ENCODE peak calls at places on chromosome 3, in four cellular contexts. B is trophoblast cell, V is fibroblast of lung, W is neural progenitor cell. L is an unnamed sample.

GRCh38 chr3:49734752-49735151 is 11.0 kb upstream of the GMPPB start:
- DNase-seq in W (no peak), V (no peak), B (no peak), L (no peak)

GRCh38 chr3:129045675-129046036 is 14.9 kb upstream of the GP9 start:
- DNase-seq in V (no peak), B (peak), W (no peak), L (no peak)

GRCh38 chr3:156535162-156535627 is 19.7 kb downstream of the SSR3 start:
- DNase-seq in W (no peak), V (peak), B (peak), L (no peak)

GRCh38 chr3:78086150-78086549 is 1046.3 kb downstream of the ROBO2 start:
- DNase-seq in B (peak), V (no peak), W (no peak), L (no peak)

GRCh38 chr3:110376119-110376518 is 695.5 kb upstream of the NECTIN3 start:
- DNase-seq in W (no peak), B (no peak), V (no peak), L (no peak)

GRCh38 chr3:194840661-194841514 is 155.2 kb downstream of the FAM43A start:
- DNase-seq in W (no peak), V (peak), B (peak), L (no peak)

GRCh38 chr3:179558742-179559364 is 3.9 kb upstream of the ACTL6A start:
- DNase-seq in W (peak), B (peak), V (peak), L (peak)

GRCh38 chr3:48690846-48691458 is 5.2 kb upstream of the NCKIPSD start:
- DNase-seq in W (no peak), B (no peak), V (no peak), L (no peak)

GRCh38 chr3:127598841-127599570 is 795 bp downstream of the MCM2 start:
- DNase-seq in V (no peak), B (peak), W (no peak), L (no peak)

GRCh38 chr3:158953131-158953530 is 151.3 kb downstream of the MFSD1 start:
- DNase-seq in V (no peak), B (no peak), W (no peak), L (no peak)

GRCh38 chr3:128471720-128472119 is 5.0 kb upstream of the DNAJB8 start:
- DNase-seq in B (no peak), W (no peak), V (no peak), L (no peak)

GRCh38 chr3:127488141-127488672 is 102.3 kb downstream of the TPRA1 start:
- DNase-seq in V (no peak), W (no peak), B (no peak), L (no peak)

GRCh38 chr3:8503871-8504610 is 2.4 kb downstream of the LMCD1 start:
- DNase-seq in B (no peak), V (peak), W (no peak), L (no peak)

GRCh38 chr3:158471639-158472294 is 99.2 kb upstream of the MLF1 start:
- DNase-seq in V (peak), W (no peak), B (no peak), L (no peak)

GRCh38 chr3:36969540-36970432 is 23.1 kb downstream of the EPM2AIP1 start:
- DNase-seq in B (peak), W (peak), V (peak), L (peak)

GRCh38 chr3:66372681-66373350 is 128.0 kb downstream of the LRIG1 start:
- DNase-seq in B (peak), W (peak), V (no peak), L (no peak)

GRCh38 chr3:129888739-129889138 is 4.8 kb downstream of the TMCC1 start:
- DNase-seq in V (peak), B (peak), W (no peak), L (no peak)

GRCh38 chr3:197949191-197949766 is 711 bp upstream of the RPL35A start:
- DNase-seq in W (no peak), V (no peak), B (no peak), L (no peak)

GRCh38 chr3:78256123-78256522 is 1216.2 kb downstream of the ROBO2 start:
- DNase-seq in B (no peak), W (no peak), V (no peak), L (no peak)

GRCh38 chr3:77045686-77046085 is 5.8 kb downstream of the ROBO2 start:
- DNase-seq in B (no peak), V (no peak), W (no peak), L (no peak)

GRCh38 chr3:66400381-66401156 is 100.3 kb downstream of the LRIG1 start:
- DNase-seq in W (peak), V (peak), B (no peak), L (peak)

GRCh38 chr3:155065537-155065936 is 14.6 kb upstream of the MME start:
- DNase-seq in B (peak), W (no peak), V (peak), L (no peak)

GRCh38 chr3:66854752-66855151 is 143.4 kb upstream of the KBTBD8 start:
- DNase-seq in W (peak), V (no peak), B (no peak), L (no peak)

DNA sequence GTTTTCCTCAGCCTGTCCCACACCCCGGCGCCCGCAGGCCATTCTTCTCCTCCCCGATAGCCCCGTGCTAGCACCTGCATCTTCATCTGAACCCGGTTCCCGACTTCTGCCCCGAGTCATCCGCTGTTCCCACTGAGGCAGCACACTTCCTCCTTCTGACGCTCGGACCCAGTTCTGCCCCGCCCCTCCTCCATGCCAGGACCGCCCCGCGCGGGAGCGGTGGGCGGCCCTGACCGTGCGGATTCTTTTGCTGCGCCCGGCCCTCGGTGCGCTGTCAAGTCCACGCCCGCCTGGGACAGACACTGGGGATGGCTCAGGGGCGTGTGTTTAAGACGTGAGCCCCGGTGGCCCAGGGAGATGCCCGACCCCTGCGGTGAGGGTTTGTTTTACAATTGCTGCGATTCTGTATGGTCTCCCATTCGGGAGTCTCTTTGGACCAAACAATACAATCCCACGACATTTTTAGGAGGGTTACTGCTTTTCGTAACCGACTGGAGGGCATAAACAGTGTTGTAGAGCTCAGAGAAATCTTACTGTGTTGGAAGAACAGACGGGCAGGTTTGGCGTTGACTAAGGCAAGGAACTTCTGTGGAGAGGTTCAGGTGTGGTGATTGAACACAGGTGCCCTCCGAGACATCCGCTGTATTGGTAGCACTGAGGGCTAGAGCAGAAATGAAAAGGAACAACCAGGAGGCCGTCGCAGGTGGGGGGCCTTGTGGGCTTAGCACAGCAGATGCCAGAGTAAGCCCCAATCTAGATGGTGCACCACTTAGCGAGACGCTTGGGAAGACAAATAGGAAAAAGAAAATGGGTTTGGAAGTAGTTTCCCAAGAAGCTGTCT is 716 bp downstream of the PTPN23 start:
- DNase-seq in W (peak), B (peak), V (peak), L (peak)
- H2AFZ ChIP-seq in W (peak), B (peak), V (peak), L (peak)

GRCh38 chr3:140848675-140849074 is 93.0 kb upstream of the SLC25A36 start:
- DNase-seq in V (no peak), B (no peak), W (no peak), L (no peak)
- H3K4me2 ChIP-seq in V (no peak), B (no peak), W (no peak), L (no peak)

DNA sequence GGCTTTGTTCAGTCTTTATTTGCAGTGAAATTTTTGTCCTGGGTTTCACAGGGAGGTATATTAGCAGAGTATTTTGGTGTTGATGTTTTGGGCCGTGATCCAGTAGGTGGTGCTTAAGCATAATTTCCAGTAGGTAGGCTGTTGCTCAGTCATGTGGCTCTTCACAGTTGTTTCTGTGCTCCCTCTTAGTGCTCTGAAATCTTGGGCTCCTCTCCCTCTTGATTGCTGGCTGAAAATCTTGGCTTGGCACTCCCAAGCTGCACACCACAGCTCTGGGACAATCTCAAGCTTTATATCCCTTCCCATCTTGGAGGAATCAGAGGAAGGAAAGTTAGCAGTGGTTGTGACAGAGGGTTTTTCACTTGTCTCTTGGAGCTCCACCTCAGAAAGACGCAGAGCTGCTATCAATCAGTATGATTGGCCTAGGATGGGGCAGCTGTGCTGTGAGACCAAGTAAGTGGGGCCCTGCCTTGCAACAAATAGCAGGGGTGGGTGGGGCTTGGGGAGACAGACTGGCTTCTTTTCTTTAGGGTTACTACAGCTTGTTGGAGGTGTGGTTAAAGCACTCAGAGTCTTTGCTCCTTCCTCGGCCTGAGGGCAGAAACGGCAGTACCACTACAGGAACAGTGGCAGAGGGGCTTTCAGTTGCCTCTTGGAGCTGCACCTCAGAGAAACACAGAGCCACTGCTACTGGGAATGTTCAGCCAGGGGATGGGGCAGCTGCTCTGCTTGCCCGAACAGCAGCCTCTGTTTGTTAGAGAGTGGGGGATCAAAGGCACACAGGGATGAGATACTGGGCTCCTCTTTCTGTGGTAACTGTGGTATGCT is 627.0 kb downstream of the SI start:
- DNase-seq in W (peak), B (no peak), V (no peak), L (no peak)
- H2AFZ ChIP-seq in W (peak), B (no peak), V (no peak), L (peak)

GRCh38 chr3:63687569-63688233 is 35.2 kb downstream of the SNTN start:
- DNase-seq in B (no peak), W (peak), V (peak), L (peak)

GRCh38 chr3:63685340-63685739 is 32.9 kb downstream of the SNTN start:
- DNase-seq in B (no peak), V (no peak), W (no peak), L (no peak)

GRCh38 chr3:63684081-63684480 is 31.6 kb downstream of the SNTN start:
- DNase-seq in B (peak), V (no peak), W (no peak), L (no peak)

GRCh38 chr3:63693351-63693750 is 40.9 kb downstream of the SNTN start:
- DNase-seq in V (no peak), B (peak), W (no peak), L (no peak)

GRCh38 chr3:63689285-63689684 is 36.8 kb downstream of the SNTN start:
- DNase-seq in B (no peak), V (no peak), W (no peak), L (no peak)
- H3K4me2 ChIP-seq in B (no peak), V (no peak), W (no peak), L (no peak)

L was measured in neuronal stem cell.